ENCODE peak calls at places on chromosome 11, in eight cellular contexts. F, V, W, T, A, U, P and I are unnamed samples.

GRCh38 chr11:102241026-102241425 is 76.3 kb upstream of the BIRC3 start:
- DNase-seq in F (no peak), V (no peak), W (no peak), T (no peak), A (no peak), U (no peak), P (no peak), I (no peak)

GRCh38 chr11:8070417-8071101 is 10.5 kb upstream of the TUB start:
- DNase-seq in F (peak; percentile 55), V (peak; percentile 9), W (no peak), T (peak; percentile 74), A (peak; percentile 67), U (no peak), P (no peak), I (peak; percentile 63)

GRCh38 chr11:34464591-34465036 is 25.9 kb downstream of the CAT start:
- DNase-seq in F (no peak), V (no peak), W (no peak), T (no peak), A (no peak), U (no peak), P (no peak), I (peak; percentile 18)

GRCh38 chr11:124970925-124971324 is 16.9 kb downstream of the CCDC15 start:
- DNase-seq in F (peak; percentile 20), V (no peak), W (no peak), T (no peak), A (peak; percentile 50), U (no peak), P (no peak), I (peak; percentile 45)

GRCh38 chr11:107898270-107898669 is 30.0 kb upstream of the RAB39A start:
- DNase-seq in F (peak; percentile 26), V (no peak), W (no peak), T (peak; percentile 52), A (peak; percentile 72), U (no peak), P (peak; percentile 12), I (peak; percentile 47)

GRCh38 chr11:125873881-125874555 is 13.4 kb upstream of the HYLS1 start:
- DNase-seq in F (no peak), V (no peak), W (no peak), T (no peak), A (no peak), U (no peak), P (no peak), I (no peak)

GRCh38 chr11:118434553-118435232 is 1.6 kb upstream of the KMT2A start:
- DNase-seq in F (peak; percentile 64), V (peak; percentile 69), W (no peak), T (peak; percentile 68), A (peak; percentile 35), U (peak; percentile 66), P (no peak), I (peak; percentile 49)

GRCh38 chr11:2988996-2989395 is 3.1 kb downstream of the NAP1L4 start:
- DNase-seq in F (no peak), V (no peak), W (no peak), T (peak; percentile 41), A (no peak), U (no peak), P (no peak), I (peak; percentile 36)

GRCh38 chr11:28123151-28123571 is 15.0 kb downstream of the METTL15 start:
- DNase-seq in F (no peak), V (no peak), W (no peak), T (peak; percentile 62), A (no peak), U (no peak), P (no peak), I (peak; percentile 61)

GRCh38 chr11:116879789-116880402 is 42.5 kb upstream of the APOA1 start:
- DNase-seq in F (peak; percentile 80), V (no peak), W (no peak), T (peak; percentile 94), A (peak; percentile 86), U (no peak), P (peak; percentile 41), I (peak; percentile 80)

GRCh38 chr11:86141645-86142569 is 73.0 kb upstream of the PICALM start:
- DNase-seq in F (no peak), V (no peak), W (no peak), T (no peak), A (no peak), U (no peak), P (no peak), I (no peak)

GRCh38 chr11:7775689-7776088 is 21.1 kb downstream of the OR5P2 start:
- DNase-seq in F (no peak), V (no peak), W (no peak), T (no peak), A (no peak), U (no peak), P (no peak), I (no peak)

GRCh38 chr11:17991799-17992433 is 20.9 kb downstream of the SERGEF start:
- DNase-seq in F (peak; percentile 72), V (peak; percentile 54), W (no peak), T (peak; percentile 86), A (peak; percentile 73), U (no peak), P (no peak), I (peak; percentile 63)

GRCh38 chr11:63945482-63946163 is 6.8 kb downstream of the NAA40 start:
- DNase-seq in F (peak; percentile 83), V (peak; percentile 61), W (peak; percentile 82), T (peak; percentile 87), A (peak; percentile 83), U (peak; percentile 71), P (peak; percentile 28), I (peak; percentile 77)

GRCh38 chr11:61923166-61924015 is 6.0 kb upstream of the RAB3IL1 start:
- DNase-seq in F (peak; percentile 94), V (no peak), W (no peak), T (peak; percentile 87), A (peak; percentile 86), U (no peak), P (no peak), I (peak; percentile 90)

GRCh38 chr11:75302346-75302745 is 49.1 kb downstream of the ARRB1 start:
- DNase-seq in F (no peak), V (no peak), W (no peak), T (no peak), A (no peak), U (no peak), P (no peak), I (no peak)

GRCh38 chr11:113555071-113555739 is 80.0 kb upstream of the DRD2 start:
- DNase-seq in F (no peak), V (no peak), W (no peak), T (no peak), A (peak; percentile 9), U (no peak), P (no peak), I (no peak)

GRCh38 chr11:116563028-116563712 is 209.6 kb downstream of the BUD13 start:
- DNase-seq in F (peak; percentile 76), V (no peak), W (no peak), T (peak; percentile 2), A (no peak), U (peak; percentile 69), P (no peak), I (no peak)

GRCh38 chr11:78379039-78379670 is 38.5 kb downstream of the GAB2 start:
- DNase-seq in F (no peak), V (no peak), W (no peak), T (no peak), A (peak; percentile 15), U (no peak), P (no peak), I (no peak)

GRCh38 chr11:77115956-77116355 is 12.1 kb upstream of the MYO7A start:
- DNase-seq in F (no peak), V (no peak), W (no peak), T (no peak), A (no peak), U (no peak), P (no peak), I (no peak)

GRCh38 chr11:47233989-47234668 is 14.5 kb downstream of the ACP2 start:
- DNase-seq in F (peak; percentile 51), V (no peak), W (no peak), T (peak; percentile 50), A (peak; percentile 83), U (no peak), P (no peak), I (peak; percentile 68)

GRCh38 chr11:82701847-82702520 is 31.7 kb downstream of the FAM181B start:
- DNase-seq in F (peak; percentile 64), V (no peak), W (no peak), T (peak; percentile 51), A (peak; percentile 61), U (no peak), P (no peak), I (peak; percentile 42)

GRCh38 chr11:64998141-64998540 is 1.4 kb upstream of the BATF2 start:
- DNase-seq in F (no peak), V (no peak), W (no peak), T (no peak), A (no peak), U (no peak), P (no peak), I (no peak)
- H3K4me3 ChIP-seq in F (no peak overlapping the region), V (no peak overlapping the region), W (no peak overlapping the region), T (no peak overlapping the region), A (no peak overlapping the region), U (no peak overlapping the region), P (no peak overlapping the region), I (no peak overlapping the region)

DNA sequence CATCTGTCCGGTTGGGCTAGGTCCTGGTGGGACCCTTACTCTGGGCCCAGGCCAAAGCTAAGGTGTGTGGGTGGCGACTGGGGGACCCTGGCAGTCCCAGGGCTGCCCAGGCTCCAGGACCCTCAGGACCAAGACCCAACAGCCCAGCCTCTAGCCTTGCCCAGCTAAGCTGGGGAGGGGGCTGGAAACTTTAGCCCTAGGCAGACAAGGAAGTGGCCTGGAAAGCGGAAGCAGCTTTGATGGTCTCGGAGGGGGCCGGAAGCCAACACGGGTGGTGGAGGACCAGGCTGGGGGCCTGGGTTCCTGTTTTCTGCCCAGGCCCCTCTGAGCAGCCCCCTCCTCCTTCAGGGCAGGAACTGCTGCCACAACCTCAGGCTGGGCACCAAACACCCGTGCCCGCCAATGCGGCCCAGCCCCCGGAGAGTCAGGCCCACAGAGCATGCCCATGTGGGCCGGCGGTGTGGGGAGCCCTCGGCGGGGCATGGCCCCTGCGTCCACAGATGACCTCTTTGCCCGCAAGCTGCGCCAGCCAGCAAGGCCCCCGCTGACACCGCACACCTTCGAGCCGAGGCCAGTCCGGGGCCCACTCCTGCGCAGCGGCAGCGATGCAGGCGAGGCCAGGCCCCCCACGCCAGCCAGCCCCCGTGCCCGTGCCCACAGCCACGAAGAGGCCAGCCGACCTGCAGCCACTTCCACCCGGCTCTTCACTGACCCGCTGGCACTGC is 2.7 kb downstream of the SIPA1 start:
- DNase-seq in F (no peak), V (peak; percentile 71), W (no peak), T (no peak), A (no peak), U (peak; percentile 80), P (no peak), I (no peak)
- H3K4me3 ChIP-seq in F (no peak overlapping the region), V (peak overlapping the region; percentile 92), W (peak overlapping the region; percentile 26), T (no peak overlapping the region), A (no peak overlapping the region), U (peak overlapping the region; percentile 76), P (no peak overlapping the region), I (no peak overlapping the region)

DNA sequence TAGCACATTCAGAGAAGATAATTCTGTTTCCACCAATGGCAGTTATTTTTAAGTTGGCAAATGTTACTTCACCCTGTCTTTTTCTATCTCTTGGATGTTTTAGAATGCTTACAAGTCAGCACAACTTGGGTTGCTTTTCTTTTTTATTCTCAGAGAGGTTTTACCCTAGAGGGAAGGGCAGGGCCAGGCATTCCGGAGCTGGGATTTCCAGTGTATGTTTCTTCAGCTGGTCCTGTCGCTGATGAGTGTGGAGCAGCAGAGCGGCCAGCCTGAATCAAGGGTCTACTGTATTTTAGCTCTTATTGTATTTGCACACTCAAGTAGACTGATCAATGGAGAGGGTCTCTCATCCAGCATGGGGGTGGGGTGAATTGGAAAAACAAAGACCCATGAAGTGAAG is 162.4 kb upstream of the ARHGAP20 start:
- DNase-seq in F (no peak), V (no peak), W (no peak), T (no peak), A (no peak), U (no peak), P (no peak), I (no peak)
- H3K4me3 ChIP-seq in F (no peak overlapping the region), V (no peak overlapping the region), W (no peak overlapping the region), T (no peak overlapping the region), A (no peak overlapping the region), U (no peak overlapping the region), P (no peak overlapping the region), I (no peak overlapping the region)

GRCh38 chr11:134226806-134227325 is 2.4 kb downstream of the VPS26B start:
- DNase-seq in F (no peak), V (no peak), W (no peak), T (no peak), A (peak; percentile 18), U (no peak), P (no peak), I (peak; percentile 50)
- H3K4me3 ChIP-seq in F (no peak overlapping the region), V (no peak overlapping the region), W (peak overlapping the region; percentile 99), T (peak overlapping the region; percentile 97), A (no peak overlapping the region), U (no peak overlapping the region), P (no peak overlapping the region), I (peak overlapping the region; percentile 71)